ENCODE peak calls at places on chromosomes 4 and X, in four cellular contexts. One of them, this sample, is unnamed.

GRCh38 chr4:52037730-52038108 is 380 bp downstream of the SGCB start:
- DNase-seq in HepG2: no peak
- DNase-seq in NCI-H1417: peak; percentile 48
- DNase-seq in A549: peak; percentile 12
- DNase-seq in this sample: peak; percentile 76

GRCh38 chr4:76177709-76178108 is 29.5 kb upstream of the NUP54 start:
- DNase-seq in HepG2: no peak
- DNase-seq in A549: no peak
- DNase-seq in NCI-H1417: no peak
- DNase-seq in this sample: no peak

GRCh38 chr4:82779032-82779431 is 19.6 kb downstream of the SCD5 start:
- DNase-seq in A549: peak; percentile 16
- DNase-seq in HepG2: no peak
- DNase-seq in NCI-H1417: no peak
- DNase-seq in this sample: no peak

GRCh38 chr4:3201718-3202702 is 46.9 kb upstream of the MSANTD1 start:
- DNase-seq in HepG2: peak; percentile 53
- DNase-seq in NCI-H1417: no peak
- DNase-seq in A549: no peak
- DNase-seq in this sample: no peak

GRCh38 chrX:93985621-93986020 is 311.6 kb downstream of the FAM133A start:
- DNase-seq in HepG2: no peak
- DNase-seq in NCI-H1417: no peak
- DNase-seq in A549: no peak
- DNase-seq in this sample: no peak

GRCh38 chr4:146577111-146577510 is 55.4 kb upstream of the SLC10A7 start:
- DNase-seq in HepG2: no peak
- DNase-seq in NCI-H1417: no peak
- DNase-seq in A549: no peak
- DNase-seq in this sample: no peak

GRCh38 chr4:159764343-159764952 is 661.6 kb downstream of the RAPGEF2 start:
- DNase-seq in NCI-H1417: no peak
- DNase-seq in A549: peak; percentile 61
- DNase-seq in HepG2: peak; percentile 31
- DNase-seq in this sample: peak; percentile 12

GRCh38 chr4:76665139-76665538 is 230.1 kb downstream of the SHROOM3 start:
- DNase-seq in NCI-H1417: no peak
- DNase-seq in A549: peak; percentile 87
- DNase-seq in HepG2: no peak
- DNase-seq in this sample: no peak

GRCh38 chr4:5100336-5100735 is 49.1 kb downstream of the STK32B start:
- DNase-seq in A549: no peak
- DNase-seq in NCI-H1417: no peak
- DNase-seq in HepG2: no peak
- DNase-seq in this sample: no peak

GRCh38 chr4:3829211-3829953 is 63.2 kb downstream of the ADRA2C start:
- DNase-seq in NCI-H1417: no peak
- DNase-seq in A549: no peak
- DNase-seq in HepG2: no peak
- DNase-seq in this sample: no peak

GRCh38 chrX:115147220-115147619 is 42.0 kb upstream of the RBMXL3 start:
- DNase-seq in HepG2: no peak
- DNase-seq in NCI-H1417: no peak
- DNase-seq in A549: peak; percentile 16
- DNase-seq in this sample: no peak

GRCh38 chr4:101201421-101201820 is 145.9 kb downstream of the PPP3CA start:
- DNase-seq in NCI-H1417: peak; percentile 61
- DNase-seq in A549: peak; percentile 20
- DNase-seq in HepG2: no peak
- DNase-seq in this sample: peak; percentile 14

GRCh38 chr4:1752284-1753041 is 31.1 kb downstream of the TACC3 start:
- DNase-seq in A549: no peak
- DNase-seq in HepG2: peak; percentile 69
- DNase-seq in NCI-H1417: peak; percentile 28
- DNase-seq in this sample: no peak

GRCh38 chr4:6469144-6469543 is 3.3 kb downstream of the PPP2R2C start:
- DNase-seq in NCI-H1417: no peak
- DNase-seq in HepG2: no peak
- DNase-seq in A549: no peak
- DNase-seq in this sample: no peak

GRCh38 chrX:44462851-44463250 is 79.8 kb downstream of the FUNDC1 start:
- DNase-seq in A549: no peak
- DNase-seq in HepG2: no peak
- DNase-seq in NCI-H1417: no peak
- DNase-seq in this sample: no peak

GRCh38 chr4:123547167-123547817 is 150.7 kb downstream of the SPRY1 start:
- DNase-seq in A549: no peak
- DNase-seq in HepG2: no peak
- DNase-seq in NCI-H1417: peak; percentile 82
- DNase-seq in this sample: peak; percentile 81

GRCh38 chr4:185179488-185179887 is 24.3 kb downstream of the CFAP97 start:
- DNase-seq in HepG2: no peak
- DNase-seq in NCI-H1417: no peak
- DNase-seq in A549: no peak
- DNase-seq in this sample: no peak

GRCh38 chr4:69038582-69038981 is 57.7 kb upstream of the UGT2B7 start:
- DNase-seq in NCI-H1417: no peak
- DNase-seq in A549: peak; percentile 34
- DNase-seq in HepG2: no peak
- DNase-seq in this sample: no peak

GRCh38 chrX:119025900-119026299 is 46.9 kb upstream of the CT47C1 start:
- DNase-seq in A549: no peak
- DNase-seq in NCI-H1417: no peak
- DNase-seq in HepG2: no peak
- DNase-seq in this sample: no peak

GRCh38 chr4:128354205-128354821 is 66.7 kb upstream of the PGRMC2 start:
- DNase-seq in NCI-H1417: no peak
- DNase-seq in HepG2: peak; percentile 30
- DNase-seq in A549: peak; percentile 88
- DNase-seq in this sample: no peak

GRCh38 chr4:21327976-21328700 is 620.4 kb downstream of the KCNIP4 start:
- DNase-seq in HepG2: no peak
- DNase-seq in A549: no peak
- DNase-seq in NCI-H1417: no peak
- DNase-seq in this sample: no peak

GRCh38 chr4:108794136-108794535 is 31.3 kb upstream of the ETNPPL start:
- DNase-seq in NCI-H1417: no peak
- DNase-seq in A549: no peak
- DNase-seq in HepG2: no peak
- DNase-seq in this sample: no peak

GRCh38 chr4:89129080-89129640 is 17.8 kb downstream of the TIGD2 start:
- DNase-seq in NCI-H1417: no peak
- DNase-seq in A549: peak; percentile 54
- DNase-seq in HepG2: peak; percentile 46
- DNase-seq in this sample: no peak

GRCh38 chrX:19127649-19128168 is 5.4 kb upstream of the ADGRG2 start:
- DNase-seq in HepG2: no peak
- DNase-seq in A549: peak; percentile 49
- DNase-seq in NCI-H1417: no peak
- DNase-seq in this sample: no peak

GRCh38 chr4:39319678-39320077 is 46.5 kb downstream of the RFC1 start:
- DNase-seq in NCI-H1417: no peak
- DNase-seq in A549: peak; percentile 53
- DNase-seq in HepG2: peak; percentile 38
- DNase-seq in this sample: no peak

GRCh38 chrX:5051831-5052491 is 1176.7 kb downstream of the NLGN4X start:
- DNase-seq in HepG2: no peak
- DNase-seq in A549: peak; percentile 71
- DNase-seq in NCI-H1417: no peak
- DNase-seq in this sample: no peak